ENCODE peak calls at places on chromosomes 12 and 14, in seven cellular contexts. P is colonic mucosa, T is fibroblast of lung, L is lower lobe of right lung, M is IMR-90, V is endodermal cell, F is mucosa of descending colon. K is an unnamed sample. For H3K36me3, the result is how much of the 10 kb centered on the place peaks cover.

GRCh38 chr14:65478596-65478995 is 66.1 kb downstream of the FUT8 start:
- DNase-seq in P (no peak), M (peak), V (no peak), L (no peak), F (no peak), T (peak), K (peak)

GRCh38 chr12:188910-189621 is 24.9 kb downstream of the SLC6A12 start:
- DNase-seq in V (peak), F (peak), M (peak), P (no peak), L (peak), T (peak), K (no peak)

GRCh38 chr14:102187583-102188001 is 47.9 kb downstream of the WDR20 start:
- DNase-seq in T (no peak), M (no peak), L (no peak), V (peak), P (no peak), F (no peak), K (peak)

GRCh38 chr14:75823334-75823733 is 158.5 kb downstream of the TGFB3 start:
- DNase-seq in F (no peak), M (no peak), T (peak), P (no peak), V (no peak), L (no peak), K (no peak)

GRCh38 chr12:114762490-114763110 is 78.6 kb upstream of the TBX3 start:
- DNase-seq in F (peak), V (no peak), L (no peak), P (no peak), M (peak), T (no peak), K (no peak)

GRCh38 chr14:105178069-105178867 is 2.8 kb downstream of the NUDT14 start:
- DNase-seq in L (no peak), M (no peak), F (no peak), P (no peak), V (no peak), T (no peak), K (no peak)

GRCh38 chr14:24613241-24613640 is 3.8 kb upstream of the GZMH start:
- DNase-seq in M (no peak), L (no peak), F (no peak), V (no peak), T (no peak), P (no peak), K (peak)

GRCh38 chr14:68084256-68084655 is 264.7 kb downstream of the RAD51B start:
- DNase-seq in V (no peak), P (no peak), L (no peak), T (peak), M (peak), F (no peak), K (no peak)

GRCh38 chr14:31834616-31835015 is 242.5 kb upstream of the ARHGAP5 start:
- DNase-seq in M (peak), V (no peak), T (peak), F (no peak), L (no peak), P (no peak), K (peak)

GRCh38 chr12:47776471-47777143 is 3.6 kb downstream of the SLC48A1 start:
- DNase-seq in V (no peak), M (peak), T (peak), P (no peak), L (peak), F (no peak), K (no peak)

GRCh38 chr14:23034498-23035302 is at the start of gene PSMB5:
- DNase-seq in V (peak), F (peak), T (peak), P (peak), M (peak), L (peak), K (peak)

GRCh38 chr14:105858676-105859025 is 332.3 kb downstream of the TMEM121 start:
- DNase-seq in T (no peak), M (no peak), P (no peak), L (peak), V (peak), F (peak), K (no peak)

GRCh38 chr14:32049361-32050103 is 27.6 kb upstream of the ARHGAP5 start:
- DNase-seq in V (no peak), M (no peak), T (peak), F (no peak), L (no peak), P (no peak), K (no peak)

GRCh38 chr14:22509036-22509709 is 79.9 kb downstream of the DAD1 start:
- DNase-seq in F (no peak), P (no peak), M (no peak), L (no peak), V (no peak), T (no peak), K (no peak)

GRCh38 chr14:96574633-96575191 is 72.5 kb downstream of the PAPOLA start:
- DNase-seq in T (peak), M (peak), F (no peak), V (no peak), P (no peak), L (no peak), K (peak)

GRCh38 chr12:96422192-96422591 is 22.0 kb upstream of the CDK17 start:
- DNase-seq in F (no peak), M (peak), V (no peak), P (no peak), L (no peak), T (peak), K (peak)

GRCh38 chr12:121718653-121719239 is 6.2 kb downstream of the TMEM120B start:
- DNase-seq in T (no peak), L (no peak), F (no peak), P (no peak), M (no peak), V (peak), K (no peak)

GRCh38 chr14:91508105-91508504 is 2.0 kb downstream of the PPP4R3A start:
- DNase-seq in T (no peak), L (no peak), P (no peak), F (no peak), M (no peak), V (no peak), K (no peak)

GRCh38 chr12:51868821-51869489 is 18.9 kb upstream of the ANKRD33 start:
- DNase-seq in V (peak), F (no peak), L (no peak), M (no peak), T (no peak), P (no peak), K (no peak)

GRCh38 chr14:26947265-26947664 is 349.4 kb upstream of the NOVA1 start:
- DNase-seq in P (no peak), T (no peak), L (no peak), V (no peak), M (no peak), F (no peak), K (no peak)

GRCh38 chr12:121515615-121516014 is 65.2 kb downstream of the KDM2B start:
- DNase-seq in M (no peak), T (no peak), V (no peak), L (no peak), F (no peak), P (no peak), K (no peak)

GRCh38 chr14:92173668-92174067 is 51.9 kb downstream of the CPSF2 start:
- DNase-seq in F (no peak), T (peak), P (no peak), L (no peak), V (no peak), M (peak), K (no peak)

GRCh38 chr12:79691299-79692248 is 810 bp upstream of the PAWR start:
- DNase-seq in T (peak), L (no peak), V (peak), P (peak), F (no peak), M (peak), K (peak)

GRCh38 chr12:131118366-131118765 is 164.7 kb downstream of the ADGRD1 start:
- DNase-seq in V (peak), T (no peak), P (no peak), F (no peak), L (no peak), M (no peak), K (no peak)

GRCh38 chr12:131120831-131121271 is 167.1 kb downstream of the ADGRD1 start:
- DNase-seq in P (no peak), F (no peak), M (no peak), L (no peak), T (no peak), V (peak), K (no peak)

GRCh38 chr12:131121705-131122405 is 168.1 kb downstream of the ADGRD1 start:
- DNase-seq in T (no peak), F (no peak), L (no peak), P (no peak), V (peak), M (no peak), K (no peak)

GRCh38 chr12:131117438-131118245 is 163.9 kb downstream of the ADGRD1 start:
- DNase-seq in M (no peak), T (no peak), L (no peak), F (no peak), P (no peak), V (peak), K (no peak)

GRCh38 chr12:131119936-131120335 is 166.2 kb downstream of the ADGRD1 start:
- DNase-seq in F (no peak), L (no peak), P (no peak), T (no peak), M (no peak), V (peak), K (no peak)
- H3K4me3 ChIP-seq in F (no peak), L (no peak), P (no peak), T (no peak), M (no peak), V (no peak), K (no peak)

GRCh38 chr12:53451661-53452158 is at the start of gene PCBP2:
- DNase-seq in F (peak), T (peak), P (peak), V (peak), L (peak), M (peak), K (peak)

GRCh38 chr12:53453953-53454640 is 2.2 kb downstream of the PCBP2 start:
- DNase-seq in M (no peak), L (no peak), F (no peak), V (no peak), T (no peak), P (no peak), K (no peak)

GRCh38 chr12:53452159-53453077 is 516 bp downstream of the PCBP2 start:
- DNase-seq in L (peak), M (peak), F (peak), P (peak), T (peak), V (peak), K (peak)

GRCh38 chr12:53456654-53457366 is 4.9 kb downstream of the PCBP2 start:
- DNase-seq in F (no peak), P (no peak), V (no peak), L (no peak), M (no peak), T (no peak), K (no peak)

DNA sequence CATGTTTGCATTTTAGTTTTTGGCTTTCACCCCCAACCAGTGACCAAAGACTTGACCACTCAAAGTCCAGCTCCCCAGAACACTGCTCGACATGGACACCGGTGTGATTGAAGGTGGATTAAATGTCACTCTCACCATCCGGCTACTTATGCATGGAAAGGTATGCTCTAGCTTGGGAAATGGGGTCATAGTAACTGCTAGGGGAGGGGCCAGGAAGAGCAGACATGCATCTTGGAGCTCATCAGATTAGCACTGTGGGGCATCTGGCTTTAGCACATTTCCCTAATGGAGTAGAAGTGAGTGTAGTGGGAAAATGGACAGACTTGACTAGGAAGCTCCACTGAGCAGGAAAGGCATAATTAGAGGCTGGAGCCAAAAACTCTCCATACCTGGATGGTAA is 2.8 kb downstream of the PCBP2 start:
- DNase-seq in V (no peak), L (no peak), M (no peak), P (no peak), F (no peak), T (no peak), K (no peak)
- TF ChIP-seq CTCF in V (no peak), L (no peak), M (no peak), P (no peak), F (no peak), T (no peak), K (no peak)

GRCh38 chr14:69429643-69430042 is 31.2 kb downstream of the SLC39A9 start:
- DNase-seq in T (no peak), P (no peak), M (no peak), L (no peak), V (no peak), F (no peak), K (no peak)
- H3K36me3 ChIP-seq in T (under half), P (under half), M (under half), L (under half), V (under half), F (under half), K (under half)

DNA sequence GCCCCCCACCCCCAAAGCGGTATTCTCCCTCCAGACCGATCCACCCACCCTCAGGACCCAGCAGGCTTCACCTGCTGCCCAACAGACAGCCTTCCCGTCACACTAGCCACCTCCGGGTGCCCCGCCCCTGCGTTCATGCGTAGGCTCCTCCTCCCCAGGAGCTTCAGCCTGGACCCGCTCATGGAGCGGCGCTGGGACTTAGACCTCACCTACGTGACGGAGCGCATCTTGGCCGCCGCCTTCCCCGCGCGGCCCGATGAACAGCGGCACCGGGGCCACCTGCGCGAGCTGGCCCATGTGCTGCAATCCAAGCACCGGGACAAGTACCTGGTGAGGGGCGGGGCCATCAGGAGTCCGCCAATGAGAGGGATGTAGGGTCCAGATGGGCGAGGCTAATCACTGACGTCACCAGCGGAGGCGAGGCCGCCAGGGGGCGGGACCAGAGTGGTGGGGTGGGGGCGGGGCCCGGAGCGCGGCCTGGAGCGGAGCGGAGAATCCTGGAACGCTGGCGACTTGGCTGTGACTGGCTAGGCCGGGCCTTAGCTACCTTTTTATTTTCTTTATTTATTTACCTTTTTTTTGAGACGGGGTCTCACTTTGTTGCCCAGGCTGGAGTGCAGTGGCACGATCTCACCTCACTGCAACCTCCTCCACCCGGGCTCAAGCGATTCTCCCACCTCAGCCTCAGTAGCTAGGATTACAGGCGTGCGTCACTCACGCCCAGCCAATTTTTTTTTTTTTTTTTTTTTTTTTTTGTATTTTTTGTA is 4.4 kb downstream of the TNS2 start:
- DNase-seq in P (peak), M (peak), L (peak), F (peak), T (peak), V (peak), K (peak)
- H3K4me3 ChIP-seq in P (peak), M (peak), L (peak), F (no peak), T (no peak), V (peak), K (peak)

GRCh38 chr12:105219261-105220018 is 16.5 kb downstream of the APPL2 start:
- DNase-seq in L (no peak), P (no peak), M (no peak), T (no peak), V (no peak), F (no peak), K (no peak)

GRCh38 chr12:105221588-105222325 is 14.2 kb downstream of the APPL2 start:
- DNase-seq in P (no peak), M (no peak), L (no peak), F (no peak), V (no peak), T (no peak), K (no peak)

GRCh38 chr12:105220150-105220928 is 15.6 kb downstream of the APPL2 start:
- DNase-seq in M (no peak), P (no peak), V (no peak), F (no peak), L (no peak), T (no peak), K (no peak)

GRCh38 chr12:105220929-105221290 is 15.1 kb downstream of the APPL2 start:
- DNase-seq in L (no peak), V (no peak), P (no peak), F (no peak), M (no peak), T (no peak), K (peak)

DNA sequence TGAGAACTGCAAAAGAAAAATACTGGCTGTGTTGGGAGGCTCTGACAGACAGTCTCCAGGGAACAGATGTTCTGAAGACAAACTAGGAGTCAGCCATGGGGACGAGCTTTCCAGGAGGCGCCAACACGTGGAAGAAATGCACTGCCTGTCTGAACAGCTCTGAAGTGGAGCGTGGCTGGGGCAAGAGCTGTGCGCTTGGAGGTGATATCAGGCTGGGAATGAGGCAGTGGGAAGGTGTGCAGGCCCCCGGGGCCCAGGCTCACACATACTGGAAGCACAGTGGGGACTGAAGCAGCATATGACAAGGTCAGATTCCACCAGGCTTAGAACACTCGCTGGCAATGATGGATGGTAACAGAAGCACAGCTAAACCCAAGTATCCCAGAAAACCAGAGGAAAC is 17.5 kb downstream of the APPL2 start:
- DNase-seq in L (no peak), P (no peak), V (no peak), M (no peak), T (no peak), F (no peak), K (no peak)
- TF ChIP-seq CTCF in L (no peak), P (no peak), V (no peak), M (no peak), T (no peak), F (no peak), K (no peak)

DNA sequence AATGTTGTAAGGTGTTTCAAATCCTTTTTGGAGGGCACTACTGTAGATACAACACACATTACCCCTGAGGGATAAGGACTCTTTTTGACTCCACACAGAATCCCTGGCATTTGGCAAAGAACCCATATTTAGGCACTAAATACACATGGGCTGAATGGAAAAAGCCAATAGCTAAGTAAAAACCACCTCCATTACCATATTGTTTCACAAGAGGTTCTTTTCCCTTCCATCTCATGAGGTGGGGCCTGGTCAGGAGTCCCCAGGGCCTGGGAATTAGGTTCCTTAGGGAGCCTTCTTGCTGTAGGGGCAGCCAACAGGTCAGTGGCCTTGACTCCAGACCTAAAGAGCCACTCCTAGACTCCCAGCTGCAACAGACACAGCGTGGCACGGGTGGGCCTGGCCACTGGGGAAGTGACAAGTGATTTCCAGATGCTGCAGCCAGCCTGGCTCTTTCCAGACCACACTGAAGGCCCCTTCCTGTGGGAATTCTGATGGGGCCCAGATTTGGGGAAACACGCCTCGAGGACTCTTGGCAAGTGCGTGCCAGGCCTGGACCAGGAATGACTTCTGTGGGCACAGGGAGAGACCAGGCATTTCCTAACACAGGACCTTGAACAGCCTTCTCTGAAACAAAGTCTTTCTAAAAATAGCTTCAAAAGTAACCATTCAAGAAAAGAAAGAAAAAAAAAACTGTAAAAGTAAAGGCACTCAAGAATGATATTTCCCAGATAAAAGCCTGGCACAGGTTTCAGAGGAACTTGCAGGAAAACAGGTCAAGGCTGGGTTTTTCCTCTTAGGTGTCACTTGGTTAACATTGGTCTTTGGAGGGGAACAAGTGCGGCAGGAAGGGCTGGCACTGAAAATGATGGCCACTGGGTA is 18.1 kb downstream of the SSH1 start:
- DNase-seq in M (peak), F (peak), L (peak), V (no peak), T (peak), P (no peak), K (no peak)
- H3K36me3 ChIP-seq in M (under half), F (under half), L (under half), V (under half), T (under half), P (under half), K (under half)